ENCODE peak calls at places on chromosome 13, in eight cellular contexts. One of them, this sample, is unnamed.

GRCh38 chr13:75736132-75736531 is 100.0 kb downstream of the LMO7 start:
- DNase-seq in pancreas: no peak
- DNase-seq in neural progenitor cell: no peak
- DNase-seq in GM23248: no peak
- DNase-seq in GM23338: no peak
- DNase-seq in IMR-90: no peak
- DNase-seq in CD8-positive, alpha-beta memory T cell: no peak
- DNase-seq in neuronal stem cell: no peak
- DNase-seq in this sample: no peak

GRCh38 chr13:45817833-45818232 is 33.7 kb downstream of the SIAH3 start:
- DNase-seq in pancreas: no peak
- DNase-seq in neural progenitor cell: no peak
- DNase-seq in GM23248: no peak
- DNase-seq in GM23338: peak
- DNase-seq in IMR-90: no peak
- DNase-seq in CD8-positive, alpha-beta memory T cell: no peak
- DNase-seq in neuronal stem cell: no peak
- DNase-seq in this sample: no peak

GRCh38 chr13:99484405-99484981 is 16.8 kb upstream of the TM9SF2 start:
- DNase-seq in pancreas: no peak
- DNase-seq in neural progenitor cell: no peak
- DNase-seq in GM23248: peak
- DNase-seq in GM23338: no peak
- DNase-seq in IMR-90: peak
- DNase-seq in CD8-positive, alpha-beta memory T cell: no peak
- DNase-seq in neuronal stem cell: no peak
- DNase-seq in this sample: no peak

GRCh38 chr13:41955605-41956004 is 5.3 kb downstream of the VWA8 start:
- DNase-seq in pancreas: no peak
- DNase-seq in neural progenitor cell: no peak
- DNase-seq in GM23248: no peak
- DNase-seq in GM23338: no peak
- DNase-seq in IMR-90: no peak
- DNase-seq in CD8-positive, alpha-beta memory T cell: no peak
- DNase-seq in neuronal stem cell: no peak
- DNase-seq in this sample: no peak

GRCh38 chr13:73715114-73715909 is 418.9 kb downstream of the KLF12 start:
- DNase-seq in pancreas: no peak
- DNase-seq in neural progenitor cell: no peak
- DNase-seq in GM23248: no peak
- DNase-seq in GM23338: no peak
- DNase-seq in IMR-90: no peak
- DNase-seq in CD8-positive, alpha-beta memory T cell: peak
- DNase-seq in neuronal stem cell: no peak
- DNase-seq in this sample: peak

GRCh38 chr13:25046985-25047660 is 48.8 kb upstream of the PABPC3 start:
- DNase-seq in pancreas: no peak
- DNase-seq in neural progenitor cell: peak
- DNase-seq in GM23248: peak
- DNase-seq in GM23338: peak
- DNase-seq in IMR-90: peak
- DNase-seq in CD8-positive, alpha-beta memory T cell: no peak
- DNase-seq in neuronal stem cell: peak
- DNase-seq in this sample: no peak

GRCh38 chr13:100290165-100290801 is 201.4 kb downstream of the PCCA start:
- DNase-seq in pancreas: no peak
- DNase-seq in neural progenitor cell: no peak
- DNase-seq in GM23248: no peak
- DNase-seq in GM23338: no peak
- DNase-seq in IMR-90: peak
- DNase-seq in CD8-positive, alpha-beta memory T cell: no peak
- DNase-seq in neuronal stem cell: no peak
- DNase-seq in this sample: no peak

GRCh38 chr13:96968027-96968426 is 26.2 kb downstream of the OXGR1 start:
- DNase-seq in pancreas: no peak
- DNase-seq in neural progenitor cell: no peak
- DNase-seq in GM23248: no peak
- DNase-seq in GM23338: no peak
- DNase-seq in IMR-90: no peak
- DNase-seq in CD8-positive, alpha-beta memory T cell: no peak
- DNase-seq in neuronal stem cell: no peak
- DNase-seq in this sample: no peak

GRCh38 chr13:32309312-32309711 is 5.9 kb downstream of the ZAR1L start:
- DNase-seq in pancreas: no peak
- DNase-seq in neural progenitor cell: no peak
- DNase-seq in GM23248: no peak
- DNase-seq in GM23338: no peak
- DNase-seq in IMR-90: peak
- DNase-seq in CD8-positive, alpha-beta memory T cell: no peak
- DNase-seq in neuronal stem cell: no peak
- DNase-seq in this sample: no peak

GRCh38 chr13:30830638-30830965 is 75.5 kb upstream of the MEDAG start:
- DNase-seq in pancreas: no peak
- DNase-seq in neural progenitor cell: no peak
- DNase-seq in GM23248: peak
- DNase-seq in GM23338: no peak
- DNase-seq in IMR-90: peak
- DNase-seq in CD8-positive, alpha-beta memory T cell: no peak
- DNase-seq in neuronal stem cell: no peak
- DNase-seq in this sample: no peak

GRCh38 chr13:109998808-109999528 is 212.6 kb upstream of the IRS2 start:
- DNase-seq in pancreas: no peak
- DNase-seq in neural progenitor cell: no peak
- DNase-seq in GM23248: peak
- DNase-seq in GM23338: no peak
- DNase-seq in IMR-90: peak
- DNase-seq in CD8-positive, alpha-beta memory T cell: no peak
- DNase-seq in neuronal stem cell: no peak
- DNase-seq in this sample: no peak

GRCh38 chr13:31485651-31486051 is 253.7 kb upstream of the RXFP2 start:
- DNase-seq in pancreas: no peak
- DNase-seq in neural progenitor cell: no peak
- DNase-seq in GM23248: peak
- DNase-seq in GM23338: no peak
- DNase-seq in IMR-90: no peak
- DNase-seq in CD8-positive, alpha-beta memory T cell: no peak
- DNase-seq in neuronal stem cell: no peak
- DNase-seq in this sample: no peak

GRCh38 chr13:23384111-23384510 is 49.4 kb downstream of the SACS start:
- DNase-seq in pancreas: no peak
- DNase-seq in neural progenitor cell: no peak
- DNase-seq in GM23248: peak
- DNase-seq in GM23338: no peak
- DNase-seq in IMR-90: peak
- DNase-seq in CD8-positive, alpha-beta memory T cell: no peak
- DNase-seq in neuronal stem cell: no peak
- DNase-seq in this sample: no peak

GRCh38 chr13:96091164-96091931 is 1.4 kb downstream of the HS6ST3 start:
- DNase-seq in pancreas: peak
- DNase-seq in neural progenitor cell: peak
- DNase-seq in GM23248: peak
- DNase-seq in GM23338: peak
- DNase-seq in IMR-90: no peak
- DNase-seq in CD8-positive, alpha-beta memory T cell: no peak
- DNase-seq in neuronal stem cell: peak
- DNase-seq in this sample: no peak

GRCh38 chr13:75537401-75538365 is at the start of gene COMMD6:
- DNase-seq in pancreas: peak
- DNase-seq in neural progenitor cell: peak
- DNase-seq in GM23248: peak
- DNase-seq in GM23338: peak
- DNase-seq in IMR-90: peak
- DNase-seq in CD8-positive, alpha-beta memory T cell: peak
- DNase-seq in neuronal stem cell: peak
- DNase-seq in this sample: peak

GRCh38 chr13:47220453-47221150 is 323.7 kb upstream of the HTR2A start:
- DNase-seq in pancreas: no peak
- DNase-seq in neural progenitor cell: no peak
- DNase-seq in GM23248: no peak
- DNase-seq in GM23338: peak
- DNase-seq in IMR-90: peak
- DNase-seq in CD8-positive, alpha-beta memory T cell: no peak
- DNase-seq in neuronal stem cell: no peak
- DNase-seq in this sample: no peak

GRCh38 chr13:113758651-113759524 is at the start of gene TMEM255B:
- DNase-seq in pancreas: peak
- DNase-seq in neural progenitor cell: peak
- DNase-seq in GM23248: peak
- DNase-seq in GM23338: peak
- DNase-seq in IMR-90: peak
- DNase-seq in CD8-positive, alpha-beta memory T cell: peak
- DNase-seq in neuronal stem cell: peak
- DNase-seq in this sample: peak
- H3K27ac ChIP-seq in pancreas: peak
- H3K27ac ChIP-seq in neural progenitor cell: no peak
- H3K27ac ChIP-seq in GM23248: no peak
- H3K27ac ChIP-seq in GM23338: no peak
- H3K27ac ChIP-seq in IMR-90: no peak
- H3K27ac ChIP-seq in CD8-positive, alpha-beta memory T cell: no peak
- H3K27ac ChIP-seq in neuronal stem cell: no peak
- H3K27ac ChIP-seq in this sample: no peak

DNA sequence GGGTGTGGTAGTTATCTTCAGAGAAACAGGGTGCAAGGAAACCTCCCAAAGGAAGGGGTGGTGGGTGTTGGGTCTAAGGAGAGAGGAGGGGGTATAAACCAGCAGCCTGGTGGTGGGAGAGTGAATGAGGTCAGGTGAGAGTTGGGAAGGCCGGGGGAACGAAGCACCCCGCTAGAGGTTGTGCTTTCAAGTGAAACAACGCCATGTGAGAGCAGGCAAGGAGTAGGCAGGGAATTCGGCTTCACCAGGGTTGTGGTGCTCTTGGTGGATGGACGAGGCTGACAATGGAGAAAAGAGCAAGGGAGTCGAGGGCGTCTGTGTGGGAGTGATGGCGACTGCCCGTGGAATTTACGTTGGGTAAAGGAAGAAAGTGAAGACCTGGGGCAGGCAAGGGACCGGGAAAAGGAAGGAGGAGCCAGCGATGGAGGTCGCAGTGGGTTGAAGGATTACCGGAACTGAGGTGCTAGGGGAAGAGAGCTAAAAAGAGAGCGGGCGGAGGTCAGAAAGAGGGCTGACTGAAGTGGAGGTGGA is 2.1 kb upstream of the MLNR start:
- DNase-seq in pancreas: no peak
- DNase-seq in neural progenitor cell: no peak
- DNase-seq in GM23248: no peak
- DNase-seq in GM23338: peak
- DNase-seq in IMR-90: no peak
- DNase-seq in CD8-positive, alpha-beta memory T cell: no peak
- DNase-seq in neuronal stem cell: no peak
- DNase-seq in this sample: no peak
- H3K4me3 ChIP-seq in pancreas: no peak
- H3K4me3 ChIP-seq in neural progenitor cell: peak
- H3K4me3 ChIP-seq in GM23248: no peak
- H3K4me3 ChIP-seq in GM23338: peak
- H3K4me3 ChIP-seq in IMR-90: no peak
- H3K4me3 ChIP-seq in CD8-positive, alpha-beta memory T cell: no peak
- H3K4me3 ChIP-seq in neuronal stem cell: peak
- H3K4me3 ChIP-seq in this sample: no peak

GRCh38 chr13:43767351-43767901 is 19.3 kb downstream of the ENOX1 start:
- DNase-seq in pancreas: no peak
- DNase-seq in neural progenitor cell: no peak
- DNase-seq in GM23248: peak
- DNase-seq in GM23338: no peak
- DNase-seq in IMR-90: no peak
- DNase-seq in CD8-positive, alpha-beta memory T cell: no peak
- DNase-seq in neuronal stem cell: no peak
- DNase-seq in this sample: no peak

GRCh38 chr13:43766766-43767165 is 20.0 kb downstream of the ENOX1 start:
- DNase-seq in pancreas: no peak
- DNase-seq in neural progenitor cell: no peak
- DNase-seq in GM23248: no peak
- DNase-seq in GM23338: no peak
- DNase-seq in IMR-90: no peak
- DNase-seq in CD8-positive, alpha-beta memory T cell: no peak
- DNase-seq in neuronal stem cell: no peak
- DNase-seq in this sample: no peak

GRCh38 chr13:43763143-43763759 is 23.5 kb downstream of the ENOX1 start:
- DNase-seq in pancreas: no peak
- DNase-seq in neural progenitor cell: no peak
- DNase-seq in GM23248: no peak
- DNase-seq in GM23338: no peak
- DNase-seq in IMR-90: no peak
- DNase-seq in CD8-positive, alpha-beta memory T cell: no peak
- DNase-seq in neuronal stem cell: no peak
- DNase-seq in this sample: no peak

GRCh38 chr13:43760257-43760656 is 26.5 kb downstream of the ENOX1 start:
- DNase-seq in pancreas: no peak
- DNase-seq in neural progenitor cell: no peak
- DNase-seq in GM23248: no peak
- DNase-seq in GM23338: no peak
- DNase-seq in IMR-90: no peak
- DNase-seq in CD8-positive, alpha-beta memory T cell: no peak
- DNase-seq in neuronal stem cell: no peak
- DNase-seq in this sample: no peak

GRCh38 chr13:43764349-43764748 is 22.4 kb downstream of the ENOX1 start:
- DNase-seq in pancreas: no peak
- DNase-seq in neural progenitor cell: no peak
- DNase-seq in GM23248: no peak
- DNase-seq in GM23338: no peak
- DNase-seq in IMR-90: no peak
- DNase-seq in CD8-positive, alpha-beta memory T cell: no peak
- DNase-seq in neuronal stem cell: no peak
- DNase-seq in this sample: no peak
- H3K27ac ChIP-seq in pancreas: no peak
- H3K27ac ChIP-seq in neural progenitor cell: no peak
- H3K27ac ChIP-seq in GM23248: no peak
- H3K27ac ChIP-seq in GM23338: no peak
- H3K27ac ChIP-seq in IMR-90: no peak
- H3K27ac ChIP-seq in CD8-positive, alpha-beta memory T cell: no peak
- H3K27ac ChIP-seq in neuronal stem cell: no peak
- H3K27ac ChIP-seq in this sample: no peak

GRCh38 chr13:79401259-79402071 is 4.6 kb downstream of the RBM26 start:
- DNase-seq in pancreas: no peak
- DNase-seq in neural progenitor cell: no peak
- DNase-seq in GM23248: no peak
- DNase-seq in GM23338: no peak
- DNase-seq in IMR-90: no peak
- DNase-seq in CD8-positive, alpha-beta memory T cell: no peak
- DNase-seq in neuronal stem cell: no peak
- DNase-seq in this sample: no peak

GRCh38 chr13:79404361-79404760 is 1.7 kb downstream of the RBM26 start:
- DNase-seq in pancreas: no peak
- DNase-seq in neural progenitor cell: peak
- DNase-seq in GM23248: no peak
- DNase-seq in GM23338: no peak
- DNase-seq in IMR-90: no peak
- DNase-seq in CD8-positive, alpha-beta memory T cell: no peak
- DNase-seq in neuronal stem cell: no peak
- DNase-seq in this sample: no peak

GRCh38 chr13:79403113-79403512 is 2.9 kb downstream of the RBM26 start:
- DNase-seq in pancreas: no peak
- DNase-seq in neural progenitor cell: no peak
- DNase-seq in GM23248: no peak
- DNase-seq in GM23338: no peak
- DNase-seq in IMR-90: no peak
- DNase-seq in CD8-positive, alpha-beta memory T cell: no peak
- DNase-seq in neuronal stem cell: no peak
- DNase-seq in this sample: no peak

GRCh38 chr13:79402679-79403078 is 3.4 kb downstream of the RBM26 start:
- DNase-seq in pancreas: no peak
- DNase-seq in neural progenitor cell: no peak
- DNase-seq in GM23248: no peak
- DNase-seq in GM23338: no peak
- DNase-seq in IMR-90: no peak
- DNase-seq in CD8-positive, alpha-beta memory T cell: no peak
- DNase-seq in neuronal stem cell: no peak
- DNase-seq in this sample: no peak

GRCh38 chr13:79402074-79402635 is 3.9 kb downstream of the RBM26 start:
- DNase-seq in pancreas: no peak
- DNase-seq in neural progenitor cell: no peak
- DNase-seq in GM23248: peak
- DNase-seq in GM23338: no peak
- DNase-seq in IMR-90: no peak
- DNase-seq in CD8-positive, alpha-beta memory T cell: no peak
- DNase-seq in neuronal stem cell: no peak
- DNase-seq in this sample: peak
- H3K4me3 ChIP-seq in pancreas: no peak
- H3K4me3 ChIP-seq in neural progenitor cell: peak
- H3K4me3 ChIP-seq in GM23248: no peak
- H3K4me3 ChIP-seq in GM23338: peak
- H3K4me3 ChIP-seq in IMR-90: no peak
- H3K4me3 ChIP-seq in CD8-positive, alpha-beta memory T cell: peak
- H3K4me3 ChIP-seq in neuronal stem cell: no peak
- H3K4me3 ChIP-seq in this sample: no peak